ENCODE peak calls at places on chromosomes 4 and X, in nine cellular contexts. A is esophagus squamous epithelium; T is CD4-positive, CD25-positive, alpha-beta regulatory T cell; M is pancreas; S is MM.1S; V is HCT116; E is astrocyte; D is A549; L is endothelial cell of umbilical vein. W is an unnamed sample. For H3K9me3, the result is how much of the 10 kb centered on the place peaks cover.

GRCh38 chr4:155759372-155760252 is 791 bp downstream of the GUCY1B1 start:
- DNase-seq in S (peak), E (no peak), A (no peak), M (peak), D (peak), T (no peak), L (peak), V (no peak), W (no peak)

GRCh38 chr4:157280673-157281072 is 60.1 kb downstream of the GRIA2 start:
- DNase-seq in E (peak), V (no peak), S (no peak), A (no peak), T (no peak), M (no peak), L (no peak), D (no peak), W (no peak)

GRCh38 chr4:177246636-177247584 is 62.8 kb upstream of the NEIL3 start:
- DNase-seq in A (no peak), T (no peak), V (no peak), S (no peak), D (no peak), E (peak), L (no peak), M (no peak), W (no peak)

GRCh38 chrX:47224266-47224895 is 5.9 kb downstream of the CDK16 start:
- DNase-seq in E (no peak), T (no peak), S (no peak), V (no peak), M (peak), L (no peak), D (no peak), A (no peak), W (no peak)

GRCh38 chr4:1250921-1251772 is 2.2 kb upstream of the CTBP1 start:
- DNase-seq in V (no peak), E (no peak), L (no peak), S (no peak), T (no peak), A (no peak), D (no peak), M (peak), W (no peak)

GRCh38 chr4:48346594-48346993 is 5.3 kb downstream of the SLAIN2 start:
- DNase-seq in M (no peak), T (no peak), A (no peak), E (peak), D (no peak), V (no peak), L (no peak), S (no peak), W (no peak)

GRCh38 chr4:53489279-53489889 is 101.9 kb downstream of the LNX1 start:
- DNase-seq in M (no peak), S (no peak), L (peak), T (no peak), A (no peak), V (no peak), D (peak), E (no peak), W (no peak)

GRCh38 chr4:8393593-8394038 is 46.9 kb downstream of the ACOX3 start:
- DNase-seq in D (peak), S (no peak), L (peak), A (no peak), M (no peak), V (no peak), E (peak), T (no peak), W (peak)

GRCh38 chr4:123257563-123257962 is 139.0 kb upstream of the SPRY1 start:
- DNase-seq in A (no peak), V (no peak), M (no peak), L (peak), S (no peak), T (no peak), E (no peak), D (no peak), W (no peak)

DNA sequence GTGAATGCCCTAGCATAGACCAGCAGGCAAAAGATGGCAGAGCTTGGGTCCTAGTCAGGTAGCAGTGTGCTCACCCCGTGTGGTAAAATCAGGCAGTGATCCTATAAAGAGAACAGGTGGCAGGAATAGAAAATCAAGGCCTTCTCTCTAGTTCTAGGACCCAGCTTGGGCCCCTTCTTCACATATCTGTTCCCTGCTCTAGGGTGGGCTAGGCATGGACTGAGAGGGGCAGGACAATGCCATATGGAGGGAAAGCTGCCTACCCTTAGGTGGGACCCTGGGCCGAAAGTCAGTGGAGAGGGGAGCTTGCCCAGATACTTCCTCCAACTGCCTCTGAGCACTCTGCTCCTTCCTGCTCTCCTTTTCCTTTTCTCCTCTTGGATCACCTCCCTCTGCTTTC is 117.4 kb upstream of the NALF2 start:
- DNase-seq in T (no peak), D (no peak), M (no peak), A (no peak), S (no peak), E (no peak), V (no peak), L (no peak), W (no peak)
- H3K9me3 ChIP-seq in T (under half), D (under half), M (under half), A (under half), S (under half), E (under half), V (under half), L (under half), W (under half)

GRCh38 chrX:102627640-102628039 is 23.6 kb upstream of the GPRASP1 start:
- DNase-seq in S (no peak), V (no peak), L (no peak), A (no peak), T (no peak), D (no peak), M (no peak), E (no peak), W (no peak)

GRCh38 chrX:102624105-102624504 is 24.8 kb downstream of the ARMCX5 start:
- DNase-seq in T (no peak), D (no peak), M (peak), S (no peak), V (no peak), L (no peak), E (peak), A (no peak), W (no peak)
- H3K9me3 ChIP-seq in T (under half), D (under half), M (under half), S (under half), V (under half), L (under half), E (under half), A (under half), W (under half)

DNA sequence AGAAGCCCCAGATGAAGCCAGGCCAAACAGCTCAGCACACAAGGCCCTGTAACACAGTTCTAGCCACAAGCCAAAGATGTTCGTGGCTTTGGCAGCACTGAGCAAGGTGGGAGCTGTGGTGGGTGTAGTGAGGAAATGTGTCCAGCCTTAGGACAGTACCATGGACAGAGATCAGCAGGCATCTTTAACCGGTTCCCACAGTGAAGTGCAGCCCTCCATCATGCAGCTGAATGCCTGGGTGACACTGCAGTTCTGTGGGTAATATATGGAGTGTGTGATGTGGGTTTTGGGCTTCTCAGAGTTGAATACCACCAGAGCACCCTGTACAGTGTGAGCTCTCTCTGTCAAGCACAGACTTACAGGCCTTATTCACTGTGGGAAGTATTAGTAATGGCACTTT is 6.0 kb upstream of the NEXMIF start:
- DNase-seq in A (no peak), T (no peak), V (no peak), L (no peak), E (no peak), S (no peak), D (no peak), M (no peak), W (no peak)
- H3K9me3 ChIP-seq in A (under half), T (under half), V (under half), L (under half), E (under half), S (under half), D (under half), M (under half), W (under half)

GRCh38 chrX:56505866-56506265 is 57.6 kb upstream of the UBQLN2 start:
- DNase-seq in A (no peak), V (no peak), M (no peak), E (no peak), D (no peak), L (no peak), S (no peak), T (no peak), W (no peak)
- H3K9me3 ChIP-seq in A (under half), V (under half), M (under half), E (under half), D (under half), L (under half), S (under half), T (under half), W (under half)

GRCh38 chrX:140505421-140506337 is 810 bp upstream of the SOX3 start:
- DNase-seq in L (no peak), D (no peak), A (no peak), V (no peak), T (no peak), E (no peak), S (no peak), M (peak), W (no peak)
- H3K9me3 ChIP-seq in L (under half), D (under half), A (under half), V (under half), T (under half), E (under half), S (under half), M (under half), W (under half)

DNA sequence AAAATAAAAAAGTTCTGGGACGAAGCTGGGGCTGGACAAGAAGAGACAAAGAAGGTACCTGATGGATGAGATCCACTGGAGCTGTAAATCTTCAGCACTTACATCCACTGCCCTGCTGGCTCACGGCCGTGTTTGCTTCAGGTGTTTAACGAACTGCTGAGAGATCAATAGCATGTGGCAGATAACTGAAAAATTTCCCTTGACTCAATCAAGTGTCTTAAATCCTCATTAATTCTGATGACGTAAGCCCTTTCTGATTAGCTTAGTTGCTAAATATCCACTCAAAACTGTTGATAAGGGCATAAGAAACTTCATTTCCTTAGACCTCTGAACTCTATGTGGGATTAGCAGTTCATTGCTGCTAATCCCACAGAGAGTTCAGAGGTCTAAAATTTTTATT is 354.2 kb upstream of the HS3ST1 start:
- DNase-seq in V (no peak), D (no peak), T (no peak), A (no peak), M (no peak), S (no peak), L (no peak), E (no peak), W (no peak)
- H3K9me3 ChIP-seq in V (under half), D (under half), T (under half), A (under half), M (under half), S (under half), L (under half), E (under half), W (under half)